ENCODE peak calls at places on chromosome 20, in four cellular contexts. M is upper lobe of right lung, Q is foreskin fibroblast, I is K562. B is an unnamed sample.

GRCh38 chr20:11776687-11777086 is 141.0 kb upstream of the BTBD3 start:
- DNase-seq in M (no peak), I (no peak), Q (no peak), B (no peak)

GRCh38 chr20:4563534-4563933 is 158.2 kb upstream of the PRND start:
- DNase-seq in Q (peak; percentile 75), M (no peak), I (peak; percentile 24), B (peak; percentile 56)

GRCh38 chr20:35320396-35321126 is 28.3 kb upstream of the FAM83C start:
- DNase-seq in Q (peak; percentile 81), M (no peak), I (no peak), B (no peak)

GRCh38 chr20:48945840-48946514 is 24.5 kb downstream of the ARFGEF2 start:
- DNase-seq in I (no peak), M (no peak), Q (no peak), B (no peak)

GRCh38 chr20:4084721-4085120 is 69.4 kb upstream of the RNF24 start:
- DNase-seq in I (no peak), Q (no peak), M (no peak), B (no peak)

GRCh38 chr20:49890651-49891361 is 24.5 kb downstream of the SPATA2 start:
- DNase-seq in M (no peak), Q (no peak), I (peak; percentile 41), B (no peak)

GRCh38 chr20:32179515-32179914 is 28.0 kb downstream of the PLAGL2 start:
- DNase-seq in I (no peak), M (no peak), Q (no peak), B (no peak)

GRCh38 chr20:19737025-19737424 is 21.0 kb upstream of the RIN2 start:
- DNase-seq in M (no peak), Q (peak; percentile 63), I (no peak), B (no peak)

GRCh38 chr20:4973330-4974097 is 27.8 kb downstream of the SLC23A2 start:
- DNase-seq in Q (peak; percentile 88), I (no peak), M (peak; percentile 73), B (no peak)

GRCh38 chr20:56540415-56540814 is 7.4 kb downstream of the FAM209B start:
- DNase-seq in I (no peak), M (no peak), Q (no peak), B (no peak)

GRCh38 chr20:43531091-43531443 is 23.6 kb downstream of the L3MBTL1 start:
- DNase-seq in I (no peak), M (no peak), Q (no peak), B (no peak)

GRCh38 chr20:22312744-22313346 is 271.5 kb downstream of the FOXA2 start:
- DNase-seq in I (peak; percentile 14), M (no peak), Q (peak; percentile 4), B (peak; percentile 54)

GRCh38 chr20:19338380-19338779 is 125.9 kb downstream of the SLC24A3 start:
- DNase-seq in I (no peak), M (no peak), Q (no peak), B (no peak)

GRCh38 chr20:43669332-43669731 is 2.4 kb downstream of the MYBL2 start:
- DNase-seq in Q (peak; percentile 34), I (no peak), M (no peak), B (no peak)

GRCh38 chr20:34355427-34355826 is 7.6 kb upstream of the ITCH start:
- DNase-seq in M (no peak), I (no peak), Q (no peak), B (no peak)

GRCh38 chr20:5548112-5548511 is 202.1 kb upstream of the SHLD1 start:
- DNase-seq in Q (no peak), I (no peak), M (no peak), B (no peak)

GRCh38 chr20:5504061-5504739 is 187.4 kb upstream of the PROKR2 start:
- DNase-seq in M (peak; percentile 81), Q (peak; percentile 35), I (peak; percentile 61), B (peak; percentile 35)

GRCh38 chr20:31788578-31788977 is 30.6 kb upstream of the MYLK2 start:
- DNase-seq in I (no peak), M (no peak), Q (peak; percentile 75), B (no peak)

GRCh38 chr20:35333606-35334005 is 41.4 kb upstream of the FAM83C start:
- DNase-seq in I (no peak), M (no peak), Q (no peak), B (no peak)

GRCh38 chr20:53679597-53680309 is 86.1 kb upstream of the ZNF217 start:
- DNase-seq in M (no peak), Q (no peak), I (no peak), B (no peak)

GRCh38 chr20:57076202-57076651 is 190.2 kb downstream of the BMP7 start:
- DNase-seq in I (no peak), Q (no peak), M (peak; percentile 16), B (no peak)

GRCh38 chr20:44073011-44073674 is 113.8 kb downstream of the JPH2 start:
- DNase-seq in I (no peak), Q (no peak), M (peak; percentile 41), B (no peak)

GRCh38 chr20:35339007-35339406 is 46.8 kb upstream of the FAM83C start:
- DNase-seq in Q (peak; percentile 92), I (no peak), M (no peak), B (no peak)

GRCh38 chr20:588932-589672 is 21.0 kb downstream of the TCF15 start:
- DNase-seq in I (no peak), Q (no peak), M (peak; percentile 55), B (no peak)

GRCh38 chr20:57695012-57695411 is 14.8 kb downstream of the PMEPA1 start:
- DNase-seq in M (peak; percentile 82), Q (no peak), I (no peak), B (no peak)

GRCh38 chr20:59673288-59673997 is 69.1 kb downstream of the PHACTR3 start:
- DNase-seq in I (no peak), M (no peak), Q (no peak), B (no peak)

GRCh38 chr20:1803216-1804128 is 91.7 kb upstream of the SIRPA start:
- DNase-seq in Q (peak; percentile 44), M (peak; percentile 85), I (no peak), B (peak; percentile 81)

GRCh38 chr20:49276895-49277785 is 717 bp downstream of the ZNFX1 start:
- DNase-seq in I (peak; percentile 46), Q (no peak), M (peak; percentile 72), B (peak; percentile 13)

GRCh38 chr20:17971571-17972013 is 2.8 kb downstream of the MGME1 start:
- DNase-seq in M (no peak), I (no peak), Q (peak; percentile 32), B (no peak)

GRCh38 chr20:35238170-35238569 is 11.7 kb downstream of the MMP24 start:
- DNase-seq in I (peak; percentile 48), M (no peak), Q (no peak), B (no peak)

GRCh38 chr20:14235355-14235754 is 102.1 kb downstream of the FLRT3 start:
- DNase-seq in I (no peak), Q (peak; percentile 60), M (no peak), B (no peak)

GRCh38 chr20:43938017-43938655 is 23.5 kb downstream of the TOX2 start:
- DNase-seq in Q (no peak), M (no peak), I (no peak), B (no peak)

GRCh38 chr20:23445596-23446217 is 6.2 kb downstream of the CSTL1 start:
- DNase-seq in M (no peak), Q (peak; percentile 73), I (no peak), B (no peak)

GRCh38 chr20:23444859-23445258 is 5.4 kb downstream of the CSTL1 start:
- DNase-seq in Q (no peak), M (no peak), I (no peak), B (no peak)

GRCh38 chr20:23440004-23440403 is 519 bp downstream of the CSTL1 start:
- DNase-seq in M (no peak), I (no peak), Q (no peak), B (no peak)

GRCh38 chr20:23442436-23442835 is 3.0 kb downstream of the CSTL1 start:
- DNase-seq in M (no peak), Q (no peak), I (no peak), B (no peak)

DNA sequence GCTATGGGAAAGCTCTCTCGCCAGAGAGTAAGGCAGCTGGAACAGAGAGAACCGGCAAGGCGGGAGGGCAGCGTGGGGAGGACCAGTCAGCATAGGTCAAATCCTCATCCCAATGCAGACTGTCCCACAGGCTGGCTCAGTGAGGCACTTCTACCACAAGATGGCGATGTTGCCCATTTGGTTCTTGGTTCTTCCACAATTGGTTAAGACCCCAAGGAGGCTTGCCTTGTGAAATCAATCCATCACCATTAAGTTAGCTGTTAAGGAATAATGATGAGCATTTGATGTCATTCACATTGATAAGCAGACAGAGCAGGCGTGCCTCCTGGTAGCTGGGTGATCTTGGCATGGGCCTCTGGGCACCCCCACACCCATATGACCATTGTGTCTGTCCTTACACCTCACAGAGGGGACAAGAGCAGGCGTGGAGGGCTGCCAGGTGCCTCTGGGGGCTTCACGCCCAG is 2.4 kb downstream of the CSTL1 start:
- DNase-seq in I (peak; percentile 69), Q (peak; percentile 62), M (no peak), B (peak; percentile 83)
- TF ChIP-seq CTCF in I (peak; percentile 70), Q (peak; percentile 95), M (peak; percentile 89), B (peak; percentile 86)

DNA sequence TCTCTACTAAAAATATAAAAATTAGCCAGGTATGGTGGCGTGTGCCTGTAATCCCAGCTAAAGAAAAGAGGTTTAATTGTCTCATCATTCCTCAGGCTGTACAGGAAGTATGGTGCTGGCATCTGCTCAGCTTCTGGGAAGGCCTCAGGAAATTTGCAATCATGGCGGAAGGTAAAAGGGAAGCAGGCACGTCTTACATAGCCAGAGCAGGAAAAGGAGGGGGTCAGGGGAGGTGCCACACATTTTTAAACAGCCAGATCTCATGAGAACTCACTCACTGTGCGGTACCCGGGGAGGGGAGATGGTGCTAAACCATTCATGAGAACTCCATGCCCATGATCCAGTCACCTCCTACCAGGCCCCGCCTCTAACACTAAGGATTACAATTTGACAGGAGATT is 191.7 kb downstream of the EYA2 start:
- DNase-seq in M (no peak), I (no peak), Q (no peak), B (no peak)
- TF ChIP-seq CTCF in M (no peak), I (no peak), Q (no peak), B (no peak)

GRCh38 chr20:63117661-63118302 is 98.1 kb downstream of the YTHDF1 start:
- DNase-seq in M (no peak), Q (no peak), I (no peak), B (no peak)
- TF ChIP-seq CTCF in M (no peak), Q (no peak), I (no peak), B (no peak)

GRCh38 chr20:52429029-52429428 is 237.4 kb upstream of the ZFP64 start:
- DNase-seq in M (no peak), Q (no peak), I (no peak), B (no peak)

GRCh38 chr20:52422574-52423463 is 231.2 kb upstream of the ZFP64 start:
- DNase-seq in I (no peak), M (no peak), Q (no peak), B (no peak)

GRCh38 chr20:52425253-52425652 is 233.7 kb upstream of the ZFP64 start:
- DNase-seq in Q (no peak), I (no peak), M (no peak), B (no peak)

GRCh38 chr20:52427960-52428359 is 236.4 kb upstream of the ZFP64 start:
- DNase-seq in M (no peak), Q (no peak), I (no peak), B (no peak)

GRCh38 chr20:52426856-52427255 is 235.3 kb upstream of the ZFP64 start:
- DNase-seq in Q (no peak), I (no peak), M (no peak), B (no peak)
- TF ChIP-seq CTCF in Q (no peak), I (no peak), M (no peak), B (no peak)

GRCh38 chr20:61812771-61813485 is 252.8 kb downstream of the TAF4 start:
- DNase-seq in M (no peak), I (no peak), Q (no peak), B (no peak)
- TF ChIP-seq CTCF in M (no peak), I (no peak), Q (no peak), B (no peak)